ENCODE peak calls at places on chromosome 4, in seven cellular contexts. Z, O, N, H, K, X and G are unnamed samples.

GRCh38 chr4:82076359-82076758 is 297.4 kb downstream of the HNRNPD start:
- DNase-seq in Z (no peak), K (no peak), N (no peak), H (no peak), O (no peak), X (no peak), G (no peak)

GRCh38 chr4:55468724-55469123 is 73.0 kb downstream of the TMEM165 start:
- DNase-seq in K (no peak), H (no peak), X (peak; percentile 49), N (peak; percentile 15), Z (no peak), O (no peak), G (no peak)

GRCh38 chr4:54082168-54082567 is 17.8 kb upstream of the CHIC2 start:
- DNase-seq in N (peak; percentile 70), H (no peak), X (peak; percentile 95), Z (no peak), K (no peak), O (no peak), G (peak; percentile 29)

GRCh38 chr4:75477201-75477600 is 37.0 kb downstream of the RCHY1 start:
- DNase-seq in K (no peak), H (no peak), X (no peak), N (no peak), Z (no peak), O (no peak), G (no peak)

GRCh38 chr4:170887396-170887795 is 797.6 kb upstream of the AADAT start:
- DNase-seq in K (no peak), O (no peak), H (no peak), Z (no peak), X (no peak), N (no peak), G (no peak)

GRCh38 chr4:905485-906214 is 26.5 kb downstream of the GAK start:
- DNase-seq in X (no peak), N (no peak), H (no peak), K (no peak), Z (no peak), O (no peak), G (no peak)

GRCh38 chr4:156976147-156976546 is 4.5 kb upstream of the PDGFC start:
- DNase-seq in O (no peak), Z (no peak), N (no peak), H (no peak), X (no peak), K (no peak), G (no peak)

GRCh38 chr4:153401501-153401900 is 57.0 kb downstream of the MND1 start:
- DNase-seq in Z (no peak), K (no peak), H (no peak), X (no peak), O (no peak), N (no peak), G (no peak)

GRCh38 chr4:85761803-85762202 is 286.9 kb downstream of the ARHGAP24 start:
- DNase-seq in H (no peak), Z (no peak), O (no peak), K (no peak), N (no peak), X (no peak), G (no peak)

GRCh38 chr4:100986360-100986868 is 360.9 kb downstream of the PPP3CA start:
- DNase-seq in N (no peak), H (no peak), K (no peak), X (peak; percentile 7), Z (no peak), O (peak; percentile 61), G (no peak)

GRCh38 chr4:128287159-128287870 is at the start of gene PGRMC2:
- DNase-seq in X (no peak), Z (no peak), O (peak; percentile 67), N (no peak), K (peak; percentile 29), H (peak; percentile 61), G (no peak)

GRCh38 chr4:24001945-24002640 is 112.2 kb upstream of the PPARGC1A start:
- DNase-seq in N (no peak), X (no peak), O (no peak), Z (no peak), H (no peak), K (no peak), G (no peak)

GRCh38 chr4:41748074-41748787 is at the start of gene PHOX2B:
- DNase-seq in N (no peak), X (no peak), K (no peak), O (peak; percentile 60), H (peak; percentile 70), Z (no peak), G (no peak)

GRCh38 chr4:118729287-118730286 is 44.4 kb downstream of the METTL14 start:
- DNase-seq in X (peak; percentile 3), N (no peak), Z (no peak), O (no peak), H (no peak), K (no peak), G (no peak)

GRCh38 chr4:188691811-188692210 is 552.6 kb downstream of the TRIML1 start:
- DNase-seq in O (no peak), X (no peak), Z (no peak), H (no peak), K (no peak), N (no peak), G (no peak)

GRCh38 chr4:159941076-159941475 is 838.2 kb downstream of the RAPGEF2 start:
- DNase-seq in H (no peak), Z (no peak), X (no peak), N (no peak), O (no peak), K (no peak), G (no peak)

GRCh38 chr4:12894062-12894461 is 590.1 kb downstream of the RAB28 start:
- DNase-seq in X (no peak), N (no peak), Z (no peak), H (no peak), O (no peak), K (no peak), G (no peak)

GRCh38 chr4:83851261-83852084 is 315.6 kb downstream of the GPAT3 start:
- DNase-seq in K (no peak), N (peak; percentile 58), O (peak; percentile 50), H (no peak), Z (no peak), X (peak; percentile 86), G (no peak)

GRCh38 chr4:41718907-41719306 is 29.6 kb downstream of the PHOX2B start:
- DNase-seq in K (no peak), O (no peak), N (no peak), Z (no peak), X (no peak), H (no peak), G (no peak)

GRCh38 chr4:182177166-182177565 is 66.0 kb upstream of the TENM3 start:
- DNase-seq in N (no peak), O (no peak), K (no peak), H (no peak), X (no peak), Z (no peak), G (peak; percentile 26)

GRCh38 chr4:112819729-112820128 is 182.8 kb downstream of the LARP7 start:
- DNase-seq in H (no peak), Z (no peak), O (no peak), X (no peak), K (no peak), N (no peak), G (no peak)

DNA sequence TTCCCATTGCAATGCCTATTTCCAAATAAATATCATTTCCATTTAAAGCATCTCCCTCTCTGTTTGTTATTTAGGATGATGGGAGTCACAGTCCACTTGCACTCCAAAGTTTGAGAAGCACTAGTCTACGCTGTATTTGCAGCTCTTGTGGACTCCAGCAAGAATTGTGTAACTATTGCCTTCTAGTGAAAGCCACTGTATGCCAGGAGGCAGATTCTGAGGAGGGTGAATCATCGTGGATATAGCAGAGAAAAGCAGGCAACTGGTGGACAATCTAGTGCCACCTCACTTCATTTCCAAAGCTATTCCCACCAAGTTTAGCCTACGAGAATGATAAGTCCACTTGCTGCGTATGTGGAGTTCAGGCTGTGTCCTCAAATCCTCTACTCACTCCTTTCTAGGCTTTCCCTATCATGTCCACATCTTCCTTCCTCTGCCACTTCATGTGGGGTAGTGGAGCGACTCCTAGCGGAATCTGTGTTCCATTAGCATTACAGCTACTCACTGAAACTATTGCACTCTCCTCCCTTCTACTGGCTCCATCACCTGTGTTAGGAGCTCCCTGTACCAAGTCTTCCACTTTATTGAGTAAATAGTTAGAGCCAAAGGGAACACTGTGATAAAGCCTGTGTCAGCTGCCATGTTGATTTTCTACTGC is 501.8 kb upstream of the GALNT7 start:
- DNase-seq in K (no peak), H (no peak), Z (no peak), X (no peak), O (no peak), N (no peak), G (peak; percentile 34)
- TF ChIP-seq JUND in K (no peak), H (no peak), Z (no peak), X (no peak), O (no peak), N (no peak), G (no peak)

GRCh38 chr4:108355523-108356208 is 186.9 kb upstream of the LEF1 start:
- DNase-seq in X (no peak), Z (no peak), H (peak; percentile 69), O (no peak), N (no peak), K (no peak), G (no peak)

GRCh38 chr4:108350332-108350731 is 181.6 kb upstream of the LEF1 start:
- DNase-seq in H (peak; percentile 73), X (no peak), Z (no peak), O (no peak), K (no peak), N (no peak), G (no peak)

GRCh38 chr4:108351806-108352205 is 183.1 kb upstream of the LEF1 start:
- DNase-seq in K (no peak), Z (no peak), O (no peak), N (no peak), X (no peak), H (no peak), G (no peak)

GRCh38 chr4:108356209-108356535 is 187.4 kb upstream of the LEF1 start:
- DNase-seq in H (no peak), X (no peak), Z (no peak), K (no peak), O (no peak), N (no peak), G (no peak)

GRCh38 chr4:108352664-108353308 is 184.1 kb upstream of the LEF1 start:
- DNase-seq in N (no peak), O (no peak), Z (no peak), H (no peak), X (no peak), K (no peak), G (no peak)
- TF ChIP-seq JUND in N (no peak), O (no peak), Z (no peak), H (no peak), X (no peak), K (no peak), G (no peak)

DNA sequence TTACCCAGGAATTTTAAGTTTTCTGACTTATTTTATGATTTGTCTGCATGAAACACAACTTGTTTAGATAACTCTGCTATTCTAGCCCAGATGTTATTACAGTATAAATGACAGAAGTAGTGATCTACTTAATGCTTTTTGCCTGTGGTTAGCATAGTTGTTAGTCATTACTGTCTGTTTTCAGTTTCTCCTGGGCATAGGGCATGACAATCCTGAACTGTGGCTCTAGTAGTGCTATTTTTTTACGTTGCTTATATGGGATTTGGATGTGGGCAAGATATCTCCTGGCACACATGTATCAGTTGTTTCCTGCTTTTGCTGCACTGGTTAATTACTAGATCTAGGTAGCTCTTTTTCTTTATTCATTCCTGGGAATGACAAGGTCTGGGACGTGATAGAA is 1005.8 kb downstream of the PCDH18 start:
- DNase-seq in Z (no peak), N (no peak), X (no peak), K (no peak), H (no peak), O (no peak), G (no peak)
- TF ChIP-seq JUND in Z (no peak), N (no peak), X (no peak), K (no peak), H (no peak), O (no peak), G (no peak)

GRCh38 chr4:7540654-7541413 is 106.1 kb upstream of the PSAPL1 start:
- DNase-seq in N (no peak), H (no peak), Z (no peak), K (no peak), O (no peak), X (no peak), G (no peak)
- TF ChIP-seq JUND in N (no peak), H (no peak), Z (no peak), K (no peak), O (no peak), X (no peak), G (no peak)